ENCODE peak calls at places on chromosomes 1 and 21, in nine cellular contexts. Y is esophagus squamous epithelium, H is prostate gland, B is spleen, E is IMR-90, Q is lower leg skin, O is body of pancreas, W is tibial nerve, G is sigmoid colon. Z is an unnamed sample.

GRCh38 chr1:11333631-11334030 is 60.6 kb downstream of the UBIAD1 start:
- DNase-seq in W (no peak), G (no peak), Y (no peak), B (no peak), H (no peak), Q (no peak), E (no peak), O (no peak), Z (no peak)

GRCh38 chr1:16420719-16421118 is 16.5 kb downstream of the SPATA21 start:
- DNase-seq in Y (peak), Q (no peak), E (no peak), B (peak), O (no peak), G (no peak), H (no peak), W (no peak), Z (no peak)

GRCh38 chr1:157472302-157472701 is 80.0 kb downstream of the FCRL5 start:
- DNase-seq in H (no peak), Q (no peak), E (no peak), Y (no peak), G (no peak), O (no peak), W (no peak), B (no peak), Z (no peak)

GRCh38 chr1:34825455-34826081 is 32.8 kb downstream of the GJA4 start:
- DNase-seq in G (no peak), B (no peak), Y (no peak), E (no peak), W (no peak), Q (no peak), O (peak), H (no peak), Z (peak)

GRCh38 chr1:25432749-25433388 is 2.2 kb downstream of the MACO1 start:
- DNase-seq in H (no peak), O (no peak), Q (no peak), W (no peak), B (no peak), E (no peak), G (no peak), Y (no peak), Z (no peak)

GRCh38 chr1:101964708-101965107 is 32.0 kb downstream of the OLFM3 start:
- DNase-seq in O (no peak), G (no peak), B (no peak), Q (no peak), Y (no peak), W (no peak), E (no peak), H (no peak), Z (peak)

GRCh38 chr1:152566681-152567080 is at the start of gene LCE3E:
- DNase-seq in O (no peak), Q (no peak), B (no peak), W (no peak), G (no peak), H (no peak), Y (no peak), E (no peak), Z (no peak)

GRCh38 chr1:229062135-229062534 is 208.8 kb upstream of the RAB4A start:
- DNase-seq in B (no peak), E (no peak), Y (no peak), Q (no peak), O (no peak), H (no peak), W (no peak), G (peak), Z (no peak)

GRCh38 chr1:246782120-246782900 is 58.1 kb downstream of the SCCPDH start:
- DNase-seq in Y (no peak), G (no peak), E (peak), W (peak), Q (peak), O (no peak), H (no peak), B (no peak), Z (no peak)

GRCh38 chr21:27329255-27329851 is 362.5 kb upstream of the ADAMTS5 start:
- DNase-seq in H (no peak), Q (no peak), E (peak), B (no peak), W (no peak), G (peak), Y (no peak), O (no peak), Z (no peak)

GRCh38 chr1:172135923-172136610 is 284.4 kb upstream of the C1orf105 start:
- DNase-seq in E (peak), Y (no peak), G (no peak), H (no peak), Q (no peak), W (no peak), B (no peak), O (no peak), Z (peak)

GRCh38 chr1:244460195-244460594 is 878 bp upstream of the CATSPERE start:
- DNase-seq in Q (no peak), G (no peak), O (no peak), B (no peak), E (no peak), W (no peak), H (no peak), Y (no peak), Z (no peak)

GRCh38 chr21:38228115-38228514 is 28.7 kb upstream of the KCNJ15 start:
- DNase-seq in Q (no peak), Y (no peak), E (no peak), W (no peak), O (no peak), H (peak), G (no peak), B (no peak), Z (no peak)

GRCh38 chr21:41011968-41012367 is 156.0 kb upstream of the BACE2 start:
- DNase-seq in Q (no peak), E (no peak), H (no peak), Y (no peak), O (no peak), W (no peak), B (no peak), G (no peak), Z (no peak)

GRCh38 chr1:27318596-27318995 is 3.4 kb upstream of the TMEM222 start:
- DNase-seq in Q (no peak), G (no peak), E (peak), O (no peak), Y (no peak), W (no peak), H (no peak), B (peak), Z (no peak)

GRCh38 chr1:22131875-22132486 is 10.9 kb downstream of the WNT4 start:
- DNase-seq in W (no peak), Q (no peak), Y (no peak), O (peak), H (peak), G (no peak), B (peak), E (no peak), Z (peak)

GRCh38 chr1:234199476-234200127 is 173.7 kb upstream of the COA6 start:
- DNase-seq in B (no peak), O (no peak), Q (no peak), W (no peak), E (no peak), Y (no peak), G (no peak), H (no peak), Z (no peak)

GRCh38 chr1:111520040-111520439 is 16.6 kb upstream of the ADORA3 start:
- DNase-seq in H (no peak), B (no peak), Q (no peak), Y (no peak), O (no peak), W (no peak), G (no peak), E (no peak), Z (no peak)

GRCh38 chr1:18302788-18303413 is 177.8 kb upstream of the KLHDC7A start:
- DNase-seq in Y (no peak), Q (no peak), W (no peak), B (no peak), H (no peak), G (no peak), O (no peak), E (no peak), Z (no peak)

GRCh38 chr1:23400324-23401110 is 24.0 kb downstream of the TCEA3 start:
- DNase-seq in B (no peak), Q (no peak), Y (no peak), W (no peak), H (no peak), E (peak), O (no peak), G (peak), Z (no peak)

GRCh38 chr1:3031401-3032221 is 10.3 kb downstream of the ACTRT2 start:
- DNase-seq in W (no peak), G (peak), O (no peak), Q (peak), H (no peak), B (peak), E (no peak), Y (no peak), Z (no peak)

GRCh38 chr21:28436286-28436932 is 556.3 kb downstream of the LTN1 start:
- DNase-seq in G (no peak), H (no peak), O (no peak), W (no peak), E (peak), Y (no peak), Q (no peak), B (no peak), Z (peak)

GRCh38 chr1:234322979-234323378 is 50.3 kb upstream of the COA6 start:
- DNase-seq in E (peak), Y (no peak), Q (no peak), B (peak), O (peak), H (peak), W (no peak), G (no peak), Z (peak)

GRCh38 chr1:170711682-170712081 is 47.8 kb downstream of the PRRX1 start:
- DNase-seq in O (no peak), W (no peak), Y (no peak), E (peak), Q (no peak), B (no peak), H (no peak), G (no peak), Z (no peak)

GRCh38 chr1:231052777-231053176 is 12.7 kb upstream of the FAM89A start:
- DNase-seq in H (no peak), G (no peak), W (no peak), B (no peak), E (no peak), O (no peak), Y (no peak), Q (no peak), Z (no peak)

GRCh38 chr1:164604541-164604940 is 45.6 kb downstream of the PBX1 start:
- DNase-seq in Y (no peak), H (no peak), O (no peak), B (no peak), Q (no peak), E (peak), W (no peak), G (no peak), Z (no peak)

GRCh38 chr1:87702455-87702854 is 373.8 kb downstream of the LMO4 start:
- DNase-seq in Q (no peak), O (no peak), G (no peak), Y (no peak), E (no peak), B (no peak), W (no peak), H (no peak), Z (no peak)

GRCh38 chr1:233707153-233707905 is 93.4 kb downstream of the KCNK1 start:
- DNase-seq in E (peak), Y (no peak), G (no peak), W (no peak), B (no peak), O (peak), Q (no peak), H (no peak), Z (no peak)

GRCh38 chr1:2099871-2100774 is 49.9 kb downstream of the PRKCZ start:
- DNase-seq in O (no peak), H (no peak), W (no peak), Y (no peak), Q (no peak), B (no peak), E (no peak), G (no peak), Z (no peak)

GRCh38 chr21:23887709-23888303 is 1719.5 kb downstream of the MRPL39 start:
- DNase-seq in H (no peak), Y (no peak), E (no peak), O (no peak), Q (no peak), G (no peak), B (peak), W (no peak), Z (no peak)

GRCh38 chr21:31489014-31489413 is 145.0 kb upstream of the TIAM1 start:
- DNase-seq in G (no peak), B (peak), H (no peak), W (no peak), Y (no peak), E (no peak), O (no peak), Q (no peak), Z (no peak)

GRCh38 chr1:17596651-17597509 is 57.4 kb downstream of the ARHGEF10L start:
- DNase-seq in E (no peak), W (no peak), G (no peak), Y (no peak), Q (no peak), O (no peak), B (no peak), H (no peak), Z (no peak)

GRCh38 chr1:209756608-209757445 is 974 bp downstream of the TRAF3IP3 start:
- DNase-seq in Y (no peak), Q (no peak), B (peak), W (no peak), H (no peak), O (no peak), G (no peak), E (no peak), Z (no peak)

GRCh38 chr1:1066403-1067283 is 7.5 kb downstream of the RNF223 start:
- DNase-seq in H (no peak), Q (no peak), G (no peak), E (no peak), W (no peak), B (no peak), Y (no peak), O (no peak), Z (no peak)

GRCh38 chr21:43974791-43975468 is 37.2 kb upstream of the TRAPPC10 start:
- DNase-seq in B (no peak), E (no peak), Y (no peak), G (no peak), W (no peak), H (no peak), Q (no peak), O (no peak), Z (no peak)
- TF ChIP-seq POLR2A in B (no peak), E (no peak), Y (no peak), G (no peak), W (no peak), H (no peak), Q (no peak), O (no peak), Z (no peak)

DNA sequence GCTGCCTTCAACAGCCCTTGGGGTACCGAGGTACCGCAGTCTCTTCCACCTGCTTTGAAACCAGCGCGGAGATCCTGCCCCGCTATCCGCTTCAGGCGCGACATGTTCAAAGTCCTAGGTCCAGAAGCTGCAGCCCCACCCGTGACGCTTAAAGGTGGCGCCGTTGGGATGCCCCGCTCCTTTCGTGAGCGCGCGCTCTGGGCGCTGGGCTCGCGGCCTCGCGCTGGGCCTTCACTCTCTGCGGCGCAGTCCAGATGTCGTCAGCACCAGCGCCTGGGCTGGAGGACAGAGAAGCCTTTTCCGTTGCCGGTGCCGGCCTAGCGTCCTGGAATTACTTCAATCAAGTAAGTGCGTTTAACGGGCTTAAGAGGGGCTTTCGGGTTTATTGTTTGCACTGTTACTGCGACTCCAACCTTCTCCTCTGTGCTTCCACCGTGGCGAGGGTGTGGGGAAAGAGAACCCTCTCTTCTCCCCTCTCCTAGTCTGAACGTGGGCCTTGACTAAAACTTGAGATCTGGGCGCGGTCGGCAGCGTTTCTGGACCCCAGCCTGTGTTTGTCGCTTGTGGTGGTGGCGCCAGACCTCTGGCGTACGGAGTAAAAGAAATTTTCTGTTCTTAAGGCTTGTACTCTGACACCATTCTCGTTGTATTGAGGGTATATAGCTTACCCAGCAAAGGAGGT is at the start of gene LRRC40:
- DNase-seq in O (peak), G (peak), E (peak), Y (peak), B (peak), H (peak), Q (peak), W (peak), Z (peak)
- TF ChIP-seq POLR2A in O (peak), G (peak), E (peak), Y (peak), B (peak), H (peak), Q (no peak), W (no peak), Z (peak)

DNA sequence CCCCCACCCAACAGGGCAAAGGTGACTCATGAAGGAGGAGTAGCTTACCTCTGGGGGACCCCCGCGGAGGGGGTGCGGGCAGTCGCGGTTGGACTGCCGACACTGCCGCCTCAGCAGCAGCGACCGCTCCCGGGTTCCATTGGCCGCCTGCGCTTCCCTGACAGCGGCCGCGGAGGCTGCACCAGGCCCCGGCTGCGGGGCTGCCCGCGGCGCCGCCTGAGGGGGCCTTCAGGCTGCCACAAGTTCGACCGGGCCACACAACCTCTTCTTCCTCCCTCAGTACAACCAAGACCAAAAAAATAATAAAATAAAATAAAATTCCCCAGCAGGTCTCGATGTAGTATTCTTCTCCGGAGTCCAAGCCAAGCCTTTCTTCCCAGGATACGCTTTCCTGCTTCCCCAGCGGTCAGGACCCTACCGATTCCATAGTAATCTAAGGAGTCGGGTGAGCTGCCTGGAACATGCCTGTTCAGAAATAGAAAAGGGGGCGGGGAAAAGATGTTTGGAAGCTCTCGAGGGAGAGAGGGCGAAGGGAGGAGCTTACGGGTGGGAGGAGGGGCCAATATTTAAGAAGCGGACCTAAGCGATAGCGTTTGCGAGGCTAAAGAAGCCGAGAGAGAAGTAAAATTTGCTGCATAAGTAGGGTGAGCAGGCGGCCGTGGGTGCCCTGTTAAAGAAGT is at the start of gene PI4KB:
- DNase-seq in Y (peak), O (peak), Q (peak), G (peak), B (peak), E (peak), H (peak), W (peak), Z (peak)
- TF ChIP-seq POLR2A in Y (peak), O (peak), Q (no peak), G (no peak), B (no peak), E (peak), H (peak), W (peak), Z (peak)

GRCh38 chr1:31955917-31956736 is 18.0 kb upstream of the PTP4A2 start:
- DNase-seq in B (peak), H (peak), Y (peak), E (peak), G (peak), O (peak), W (peak), Q (peak), Z (peak)
- TF ChIP-seq POLR2A in B (no peak), H (peak), Y (no peak), E (peak), G (no peak), O (peak), W (no peak), Q (no peak), Z (no peak)

GRCh38 chr1:116558140-116558549 is 12.7 kb downstream of the CD58 start:
- DNase-seq in G (no peak), O (no peak), Q (no peak), W (no peak), H (no peak), E (no peak), B (no peak), Y (no peak), Z (no peak)

GRCh38 chr1:116561563-116561962 is 9.3 kb downstream of the CD58 start:
- DNase-seq in W (no peak), B (no peak), Q (no peak), O (no peak), E (no peak), Y (no peak), G (no peak), H (no peak), Z (no peak)

GRCh38 chr1:116557323-116557878 is 13.4 kb downstream of the CD58 start:
- DNase-seq in E (no peak), Q (no peak), G (no peak), H (no peak), B (no peak), Y (no peak), W (no peak), O (no peak), Z (no peak)

GRCh38 chr1:116560704-116561490 is 9.9 kb downstream of the CD58 start:
- DNase-seq in H (no peak), E (no peak), B (no peak), W (no peak), O (no peak), G (no peak), Q (no peak), Y (no peak), Z (no peak)

DNA sequence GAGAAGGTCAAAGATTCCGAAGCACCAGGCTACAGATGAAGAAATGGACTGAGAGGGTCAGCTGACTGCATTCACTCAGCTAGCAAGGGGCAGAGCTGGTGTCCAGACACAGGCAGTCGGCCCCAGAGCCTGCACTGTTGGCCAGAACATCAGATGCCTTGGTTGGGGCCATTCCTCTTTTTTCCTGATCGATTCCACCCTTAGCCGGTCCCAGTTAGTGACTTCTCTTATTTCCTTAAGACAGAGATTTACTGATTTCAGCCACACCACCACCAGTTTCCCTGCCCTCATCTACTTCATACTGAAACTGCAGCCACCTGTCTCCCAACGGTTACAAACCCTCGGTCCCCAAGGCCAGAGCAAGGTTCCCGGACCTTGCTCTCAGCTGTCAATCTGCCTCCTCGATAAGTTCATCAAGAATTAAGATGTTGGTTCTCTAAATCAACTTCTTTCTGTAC is 11.5 kb downstream of the CD58 start:
- DNase-seq in O (no peak), E (no peak), W (no peak), H (no peak), G (no peak), Q (no peak), B (no peak), Y (no peak), Z (no peak)
- TF ChIP-seq POLR2A in O (no peak), E (no peak), W (no peak), H (no peak), G (no peak), Q (no peak), B (no peak), Y (no peak), Z (no peak)

Z was measured in endothelial cell of umbilical vein.